ENCODE peak calls at places on chromosome 3, in five cellular contexts. One of them, this sample, is unnamed.

GRCh38 chr3:128327606-128328031 is 139.1 kb downstream of the DNAJB8 start:
- DNase-seq in activated naive CD4-positive, alpha-beta T cell treated with Interleukin-2 at 50 U/mL for 16 hours: no peak
- DNase-seq in keratinocyte: no peak
- DNase-seq in NCI-H2171 treated with DMSO at 0.1 percent for 48 hours: no peak
- DNase-seq in GM12891: no peak
- DNase-seq in this sample: no peak

GRCh38 chr3:16810593-16811367 is 74.0 kb upstream of the PLCL2 start:
- DNase-seq in activated naive CD4-positive, alpha-beta T cell treated with Interleukin-2 at 50 U/mL for 16 hours: no peak
- DNase-seq in keratinocyte: no peak
- DNase-seq in NCI-H2171 treated with DMSO at 0.1 percent for 48 hours: no peak
- DNase-seq in GM12891: no peak
- DNase-seq in this sample: no peak

GRCh38 chr3:64349531-64349930 is 124.3 kb upstream of the PRICKLE2 start:
- DNase-seq in activated naive CD4-positive, alpha-beta T cell treated with Interleukin-2 at 50 U/mL for 16 hours: no peak
- DNase-seq in keratinocyte: no peak
- DNase-seq in NCI-H2171 treated with DMSO at 0.1 percent for 48 hours: no peak
- DNase-seq in GM12891: no peak
- DNase-seq in this sample: no peak

GRCh38 chr3:184496933-184497332 is 64.7 kb upstream of the EPHB3 start:
- DNase-seq in activated naive CD4-positive, alpha-beta T cell treated with Interleukin-2 at 50 U/mL for 16 hours: no peak
- DNase-seq in keratinocyte: no peak
- DNase-seq in NCI-H2171 treated with DMSO at 0.1 percent for 48 hours: no peak
- DNase-seq in GM12891: no peak
- DNase-seq in this sample: no peak

GRCh38 chr3:38108649-38109579 is 28.0 kb downstream of the ACAA1 start:
- DNase-seq in activated naive CD4-positive, alpha-beta T cell treated with Interleukin-2 at 50 U/mL for 16 hours: no peak
- DNase-seq in keratinocyte: no peak
- DNase-seq in NCI-H2171 treated with DMSO at 0.1 percent for 48 hours: no peak
- DNase-seq in GM12891: no peak
- DNase-seq in this sample: no peak

GRCh38 chr3:73493543-73494314 is 131.0 kb downstream of the PDZRN3 start:
- DNase-seq in activated naive CD4-positive, alpha-beta T cell treated with Interleukin-2 at 50 U/mL for 16 hours: no peak
- DNase-seq in keratinocyte: no peak
- DNase-seq in NCI-H2171 treated with DMSO at 0.1 percent for 48 hours: no peak
- DNase-seq in GM12891: no peak
- DNase-seq in this sample: no peak

GRCh38 chr3:50862221-50862620 is 187.5 kb downstream of the DOCK3 start:
- DNase-seq in activated naive CD4-positive, alpha-beta T cell treated with Interleukin-2 at 50 U/mL for 16 hours: no peak
- DNase-seq in keratinocyte: no peak
- DNase-seq in NCI-H2171 treated with DMSO at 0.1 percent for 48 hours: peak
- DNase-seq in GM12891: no peak
- DNase-seq in this sample: no peak

GRCh38 chr3:113746955-113747718 is at the start of gene ATP6V1A:
- DNase-seq in activated naive CD4-positive, alpha-beta T cell treated with Interleukin-2 at 50 U/mL for 16 hours: peak
- DNase-seq in keratinocyte: no peak
- DNase-seq in NCI-H2171 treated with DMSO at 0.1 percent for 48 hours: no peak
- DNase-seq in GM12891: peak
- DNase-seq in this sample: peak

GRCh38 chr3:130894130-130894872 is 417 bp downstream of the ATP2C1 start:
- DNase-seq in activated naive CD4-positive, alpha-beta T cell treated with Interleukin-2 at 50 U/mL for 16 hours: peak
- DNase-seq in keratinocyte: no peak
- DNase-seq in NCI-H2171 treated with DMSO at 0.1 percent for 48 hours: peak
- DNase-seq in GM12891: peak
- DNase-seq in this sample: peak

GRCh38 chr3:172208586-172209332 is 169.4 kb downstream of the FNDC3B start:
- DNase-seq in activated naive CD4-positive, alpha-beta T cell treated with Interleukin-2 at 50 U/mL for 16 hours: no peak
- DNase-seq in keratinocyte: no peak
- DNase-seq in NCI-H2171 treated with DMSO at 0.1 percent for 48 hours: no peak
- DNase-seq in GM12891: no peak
- DNase-seq in this sample: no peak

GRCh38 chr3:37324752-37325407 is 150.5 kb upstream of the LRRFIP2 start:
- DNase-seq in activated naive CD4-positive, alpha-beta T cell treated with Interleukin-2 at 50 U/mL for 16 hours: no peak
- DNase-seq in keratinocyte: no peak
- DNase-seq in NCI-H2171 treated with DMSO at 0.1 percent for 48 hours: no peak
- DNase-seq in GM12891: no peak
- DNase-seq in this sample: no peak